ENCODE peak calls at places on chromosomes 2 and 18, in seven cellular contexts. I is lower lobe of right lung; B is KG1; H is central memory CD4-positive, alpha-beta T cell; K is NCI-H774; W is T-helper 9 cell; S is cardiac fibroblast. Y is an unnamed sample.

GRCh38 chr2:44668336-44668735 is 273.2 kb upstream of the SIX3 start:
- DNase-seq in S (peak), K (no peak), I (no peak), W (no peak), B (no peak), H (no peak), Y (no peak)

GRCh38 chr2:186709529-186710455 is 15.9 kb downstream of the FAM171B start:
- DNase-seq in I (no peak), H (no peak), W (no peak), K (no peak), S (no peak), B (no peak), Y (no peak)

GRCh38 chr2:187934692-187935091 is 357.0 kb upstream of the GULP1 start:
- DNase-seq in S (no peak), K (no peak), H (no peak), I (no peak), W (no peak), B (no peak), Y (no peak)

GRCh38 chr2:218261424-218262273 is 834 bp downstream of the GPBAR1 start:
- DNase-seq in B (no peak), S (no peak), K (no peak), W (no peak), H (no peak), I (no peak), Y (no peak)

GRCh38 chr2:150588210-150588870 is 100.9 kb upstream of the RND3 start:
- DNase-seq in W (no peak), B (no peak), K (no peak), S (peak), H (no peak), I (no peak), Y (no peak)

GRCh38 chr2:224781400-224781799 is 65.2 kb upstream of the CCDC195 start:
- DNase-seq in I (no peak), H (no peak), K (no peak), W (no peak), B (no peak), S (no peak), Y (no peak)

GRCh38 chr18:13220326-13220991 is 1.9 kb downstream of the LDLRAD4 start:
- DNase-seq in I (no peak), B (no peak), S (no peak), K (no peak), W (no peak), H (no peak), Y (no peak)

GRCh38 chr2:127439343-127439742 is 21.1 kb downstream of the PROC start:
- DNase-seq in W (no peak), K (no peak), S (no peak), H (no peak), I (no peak), B (no peak), Y (peak)

GRCh38 chr2:105502625-105503334 is 103.9 kb upstream of the FHL2 start:
- DNase-seq in K (no peak), H (no peak), W (no peak), S (no peak), B (no peak), I (no peak), Y (peak)

GRCh38 chr2:240325006-240325653 is 110.3 kb upstream of the GPC1 start:
- DNase-seq in S (no peak), I (no peak), W (no peak), H (no peak), B (no peak), K (no peak), Y (peak)

GRCh38 chr18:9612215-9612830 is 2.0 kb downstream of the PPP4R1 start:
- DNase-seq in I (no peak), K (peak), S (peak), H (peak), W (peak), B (no peak), Y (peak)

GRCh38 chr18:35513181-35513932 is 15.6 kb upstream of the INO80C start:
- DNase-seq in W (no peak), H (no peak), B (no peak), K (no peak), I (no peak), S (peak), Y (peak)

GRCh38 chr2:168060956-168061750 is 186.2 kb downstream of the STK39 start:
- DNase-seq in K (no peak), H (no peak), W (no peak), S (peak), B (no peak), I (no peak), Y (peak)